ENCODE peak calls at places on chromosomes 3 and 15, in eight cellular contexts. One of them, this sample, is unnamed.

GRCh38 chr3:181796641-181797040 is 84.9 kb downstream of the SOX2 start:
- DNase-seq in ELR: no peak
- DNase-seq in fibroblast of pulmonary artery: no peak
- DNase-seq in NCI-H460: no peak
- DNase-seq in left colon: no peak
- DNase-seq in iPS-NIHi11: no peak
- DNase-seq in activated CD4-positive, alpha-beta T cell treated with anti-CD3 and anti-CD28 coated beads, Interleukin-2, amount 10 ng/mL, durations not matched to agents 24 days and 14 days: no peak
- DNase-seq in psoas muscle: no peak
- DNase-seq in this sample: no peak

GRCh38 chr3:49805884-49806701 is 3.0 kb downstream of the INKA1 start:
- DNase-seq in NCI-H460: no peak
- DNase-seq in ELR: no peak
- DNase-seq in left colon: no peak
- DNase-seq in fibroblast of pulmonary artery: peak; percentile 88
- DNase-seq in iPS-NIHi11: peak; percentile 49
- DNase-seq in psoas muscle: peak; percentile 64
- DNase-seq in activated CD4-positive, alpha-beta T cell treated with anti-CD3 and anti-CD28 coated beads, Interleukin-2, amount 10 ng/mL, durations not matched to agents 24 days and 14 days: no peak
- DNase-seq in this sample: peak; percentile 66

GRCh38 chr3:157275832-157276231 is 115.9 kb upstream of the CCNL1 start:
- DNase-seq in left colon: no peak
- DNase-seq in psoas muscle: no peak
- DNase-seq in iPS-NIHi11: no peak
- DNase-seq in NCI-H460: no peak
- DNase-seq in fibroblast of pulmonary artery: no peak
- DNase-seq in ELR: no peak
- DNase-seq in activated CD4-positive, alpha-beta T cell treated with anti-CD3 and anti-CD28 coated beads, Interleukin-2, amount 10 ng/mL, durations not matched to agents 24 days and 14 days: no peak
- DNase-seq in this sample: no peak

GRCh38 chr3:145854486-145854885 is 306.5 kb downstream of the PLOD2 start:
- DNase-seq in NCI-H460: no peak
- DNase-seq in ELR: no peak
- DNase-seq in iPS-NIHi11: no peak
- DNase-seq in psoas muscle: no peak
- DNase-seq in activated CD4-positive, alpha-beta T cell treated with anti-CD3 and anti-CD28 coated beads, Interleukin-2, amount 10 ng/mL, durations not matched to agents 24 days and 14 days: no peak
- DNase-seq in fibroblast of pulmonary artery: no peak
- DNase-seq in left colon: no peak
- DNase-seq in this sample: no peak

GRCh38 chr3:72655151-72655551 is 193.1 kb downstream of the SHQ1 start:
- DNase-seq in activated CD4-positive, alpha-beta T cell treated with anti-CD3 and anti-CD28 coated beads, Interleukin-2, amount 10 ng/mL, durations not matched to agents 24 days and 14 days: no peak
- DNase-seq in fibroblast of pulmonary artery: peak; percentile 18
- DNase-seq in psoas muscle: no peak
- DNase-seq in ELR: no peak
- DNase-seq in left colon: no peak
- DNase-seq in NCI-H460: no peak
- DNase-seq in iPS-NIHi11: peak; percentile 87
- DNase-seq in this sample: peak; percentile 87

GRCh38 chr15:69888406-69888805 is 209.3 kb downstream of the TLE3 start:
- DNase-seq in iPS-NIHi11: no peak
- DNase-seq in left colon: no peak
- DNase-seq in psoas muscle: no peak
- DNase-seq in activated CD4-positive, alpha-beta T cell treated with anti-CD3 and anti-CD28 coated beads, Interleukin-2, amount 10 ng/mL, durations not matched to agents 24 days and 14 days: no peak
- DNase-seq in ELR: no peak
- DNase-seq in NCI-H460: no peak
- DNase-seq in fibroblast of pulmonary artery: no peak
- DNase-seq in this sample: no peak

GRCh38 chr3:138458774-138459499 is 24.5 kb downstream of the ESYT3 start:
- DNase-seq in NCI-H460: no peak
- DNase-seq in psoas muscle: no peak
- DNase-seq in left colon: no peak
- DNase-seq in ELR: no peak
- DNase-seq in fibroblast of pulmonary artery: no peak
- DNase-seq in activated CD4-positive, alpha-beta T cell treated with anti-CD3 and anti-CD28 coated beads, Interleukin-2, amount 10 ng/mL, durations not matched to agents 24 days and 14 days: no peak
- DNase-seq in iPS-NIHi11: no peak
- DNase-seq in this sample: peak; percentile 38

GRCh38 chr15:70955151-70955550 is 62.5 kb downstream of the LRRC49 start:
- DNase-seq in fibroblast of pulmonary artery: peak; percentile 10
- DNase-seq in left colon: no peak
- DNase-seq in iPS-NIHi11: no peak
- DNase-seq in ELR: peak; percentile 80
- DNase-seq in NCI-H460: no peak
- DNase-seq in psoas muscle: no peak
- DNase-seq in activated CD4-positive, alpha-beta T cell treated with anti-CD3 and anti-CD28 coated beads, Interleukin-2, amount 10 ng/mL, durations not matched to agents 24 days and 14 days: no peak
- DNase-seq in this sample: no peak

GRCh38 chr3:22713936-22714335 is 489.2 kb upstream of the UBE2E2 start:
- DNase-seq in left colon: no peak
- DNase-seq in iPS-NIHi11: no peak
- DNase-seq in activated CD4-positive, alpha-beta T cell treated with anti-CD3 and anti-CD28 coated beads, Interleukin-2, amount 10 ng/mL, durations not matched to agents 24 days and 14 days: no peak
- DNase-seq in ELR: peak; percentile 55
- DNase-seq in fibroblast of pulmonary artery: peak; percentile 92
- DNase-seq in psoas muscle: no peak
- DNase-seq in NCI-H460: peak; percentile 52
- DNase-seq in this sample: no peak

GRCh38 chr3:48826451-48826850 is 21.2 kb downstream of the PRKAR2A start:
- DNase-seq in psoas muscle: no peak
- DNase-seq in NCI-H460: no peak
- DNase-seq in activated CD4-positive, alpha-beta T cell treated with anti-CD3 and anti-CD28 coated beads, Interleukin-2, amount 10 ng/mL, durations not matched to agents 24 days and 14 days: no peak
- DNase-seq in fibroblast of pulmonary artery: peak; percentile 92
- DNase-seq in left colon: no peak
- DNase-seq in ELR: peak; percentile 88
- DNase-seq in iPS-NIHi11: no peak
- DNase-seq in this sample: no peak

GRCh38 chr15:29750754-29751153 is 71.5 kb downstream of the TJP1 start:
- DNase-seq in left colon: no peak
- DNase-seq in NCI-H460: no peak
- DNase-seq in psoas muscle: no peak
- DNase-seq in ELR: no peak
- DNase-seq in fibroblast of pulmonary artery: peak; percentile 28
- DNase-seq in iPS-NIHi11: no peak
- DNase-seq in activated CD4-positive, alpha-beta T cell treated with anti-CD3 and anti-CD28 coated beads, Interleukin-2, amount 10 ng/mL, durations not matched to agents 24 days and 14 days: no peak
- DNase-seq in this sample: no peak

GRCh38 chr3:58535531-58536500 is 1.2 kb downstream of the ACOX2 start:
- DNase-seq in activated CD4-positive, alpha-beta T cell treated with anti-CD3 and anti-CD28 coated beads, Interleukin-2, amount 10 ng/mL, durations not matched to agents 24 days and 14 days: no peak
- DNase-seq in iPS-NIHi11: no peak
- DNase-seq in fibroblast of pulmonary artery: peak; percentile 31
- DNase-seq in psoas muscle: no peak
- DNase-seq in ELR: peak; percentile 23
- DNase-seq in left colon: peak; percentile 90
- DNase-seq in NCI-H460: no peak
- DNase-seq in this sample: peak; percentile 63

GRCh38 chr3:66463054-66463631 is 37.7 kb downstream of the LRIG1 start:
- DNase-seq in left colon: no peak
- DNase-seq in iPS-NIHi11: no peak
- DNase-seq in fibroblast of pulmonary artery: no peak
- DNase-seq in activated CD4-positive, alpha-beta T cell treated with anti-CD3 and anti-CD28 coated beads, Interleukin-2, amount 10 ng/mL, durations not matched to agents 24 days and 14 days: no peak
- DNase-seq in ELR: no peak
- DNase-seq in psoas muscle: no peak
- DNase-seq in NCI-H460: no peak
- DNase-seq in this sample: no peak

GRCh38 chr3:55636300-55637195 is 149.4 kb upstream of the WNT5A start:
- DNase-seq in NCI-H460: no peak
- DNase-seq in fibroblast of pulmonary artery: no peak
- DNase-seq in iPS-NIHi11: no peak
- DNase-seq in left colon: peak; percentile 37
- DNase-seq in psoas muscle: no peak
- DNase-seq in ELR: no peak
- DNase-seq in activated CD4-positive, alpha-beta T cell treated with anti-CD3 and anti-CD28 coated beads, Interleukin-2, amount 10 ng/mL, durations not matched to agents 24 days and 14 days: no peak
- DNase-seq in this sample: no peak

GRCh38 chr3:88141458-88142083 is 8.2 kb upstream of the C3orf38 start:
- DNase-seq in left colon: no peak
- DNase-seq in activated CD4-positive, alpha-beta T cell treated with anti-CD3 and anti-CD28 coated beads, Interleukin-2, amount 10 ng/mL, durations not matched to agents 24 days and 14 days: no peak
- DNase-seq in fibroblast of pulmonary artery: peak; percentile 22
- DNase-seq in iPS-NIHi11: no peak
- DNase-seq in psoas muscle: no peak
- DNase-seq in ELR: peak; percentile 92
- DNase-seq in NCI-H460: no peak
- DNase-seq in this sample: no peak

GRCh38 chr15:77482570-77482969 is 61.9 kb downstream of the HMG20A start:
- DNase-seq in ELR: peak; percentile 84
- DNase-seq in iPS-NIHi11: no peak
- DNase-seq in left colon: no peak
- DNase-seq in activated CD4-positive, alpha-beta T cell treated with anti-CD3 and anti-CD28 coated beads, Interleukin-2, amount 10 ng/mL, durations not matched to agents 24 days and 14 days: no peak
- DNase-seq in NCI-H460: no peak
- DNase-seq in fibroblast of pulmonary artery: peak; percentile 85
- DNase-seq in psoas muscle: no peak
- DNase-seq in this sample: no peak

GRCh38 chr3:127141921-127142730 is 50.8 kb upstream of the PRR23E start:
- DNase-seq in left colon: peak; percentile 79
- DNase-seq in ELR: no peak
- DNase-seq in iPS-NIHi11: no peak
- DNase-seq in NCI-H460: no peak
- DNase-seq in fibroblast of pulmonary artery: no peak
- DNase-seq in activated CD4-positive, alpha-beta T cell treated with anti-CD3 and anti-CD28 coated beads, Interleukin-2, amount 10 ng/mL, durations not matched to agents 24 days and 14 days: no peak
- DNase-seq in psoas muscle: peak; percentile 54
- DNase-seq in this sample: peak; percentile 67

GRCh38 chr15:67148196-67148701 is 82.8 kb downstream of the SMAD3 start:
- DNase-seq in fibroblast of pulmonary artery: peak; percentile 63
- DNase-seq in NCI-H460: no peak
- DNase-seq in left colon: no peak
- DNase-seq in psoas muscle: no peak
- DNase-seq in ELR: peak; percentile 83
- DNase-seq in activated CD4-positive, alpha-beta T cell treated with anti-CD3 and anti-CD28 coated beads, Interleukin-2, amount 10 ng/mL, durations not matched to agents 24 days and 14 days: peak; percentile 65
- DNase-seq in iPS-NIHi11: no peak
- DNase-seq in this sample: no peak

GRCh38 chr3:197718904-197719303 is 17.8 kb downstream of the RUBCN start:
- DNase-seq in fibroblast of pulmonary artery: peak; percentile 75
- DNase-seq in NCI-H460: peak; percentile 80
- DNase-seq in ELR: peak; percentile 97
- DNase-seq in psoas muscle: no peak
- DNase-seq in activated CD4-positive, alpha-beta T cell treated with anti-CD3 and anti-CD28 coated beads, Interleukin-2, amount 10 ng/mL, durations not matched to agents 24 days and 14 days: no peak
- DNase-seq in left colon: no peak
- DNase-seq in iPS-NIHi11: peak; percentile 36
- DNase-seq in this sample: no peak

GRCh38 chr15:23570466-23570865 is 5.0 kb downstream of the MKRN3 start:
- DNase-seq in ELR: no peak
- DNase-seq in fibroblast of pulmonary artery: peak; percentile 1
- DNase-seq in psoas muscle: no peak
- DNase-seq in left colon: no peak
- DNase-seq in activated CD4-positive, alpha-beta T cell treated with anti-CD3 and anti-CD28 coated beads, Interleukin-2, amount 10 ng/mL, durations not matched to agents 24 days and 14 days: peak; percentile 16
- DNase-seq in iPS-NIHi11: peak; percentile 24
- DNase-seq in NCI-H460: no peak
- DNase-seq in this sample: peak; percentile 56

GRCh38 chr15:41970456-41970855 is 1.9 kb downstream of the EHD4 start:
- DNase-seq in left colon: no peak
- DNase-seq in activated CD4-positive, alpha-beta T cell treated with anti-CD3 and anti-CD28 coated beads, Interleukin-2, amount 10 ng/mL, durations not matched to agents 24 days and 14 days: no peak
- DNase-seq in ELR: no peak
- DNase-seq in NCI-H460: no peak
- DNase-seq in psoas muscle: no peak
- DNase-seq in iPS-NIHi11: no peak
- DNase-seq in fibroblast of pulmonary artery: no peak
- DNase-seq in this sample: peak; percentile 39

GRCh38 chr3:14549256-14549931 is 9.3 kb upstream of the GRIP2 start:
- DNase-seq in iPS-NIHi11: no peak
- DNase-seq in ELR: peak; percentile 54
- DNase-seq in NCI-H460: no peak
- DNase-seq in activated CD4-positive, alpha-beta T cell treated with anti-CD3 and anti-CD28 coated beads, Interleukin-2, amount 10 ng/mL, durations not matched to agents 24 days and 14 days: no peak
- DNase-seq in fibroblast of pulmonary artery: peak; percentile 11
- DNase-seq in left colon: no peak
- DNase-seq in psoas muscle: peak; percentile 40
- DNase-seq in this sample: no peak

GRCh38 chr3:102129774-102130608 is 280.7 kb downstream of the NFKBIZ start:
- DNase-seq in activated CD4-positive, alpha-beta T cell treated with anti-CD3 and anti-CD28 coated beads, Interleukin-2, amount 10 ng/mL, durations not matched to agents 24 days and 14 days: peak; percentile 57
- DNase-seq in ELR: peak; percentile 83
- DNase-seq in fibroblast of pulmonary artery: peak; percentile 87
- DNase-seq in iPS-NIHi11: no peak
- DNase-seq in NCI-H460: no peak
- DNase-seq in left colon: peak; percentile 35
- DNase-seq in psoas muscle: no peak
- DNase-seq in this sample: no peak

This sample was measured in endodermal cell.